ENCODE peak calls at places on chromosomes 7 and 10, in seven cellular contexts. V is coronary artery, K is A549, Y is astrocyte, L is fibroblast of lung, X is PC-3, S is MM.1S. Z is an unnamed sample.

GRCh38 chr7:141074997-141075396 is 1.1 kb downstream of the TMEM178B start:
- DNase-seq in V (no peak), K (no peak), Y (no peak), L (no peak), X (no peak), S (peak; percentile 10), Z (no peak)

GRCh38 chr10:124560377-124560776 is 98.8 kb downstream of the LHPP start:
- DNase-seq in V (peak; percentile 92), K (no peak), Y (peak; percentile 41), L (peak; percentile 86), X (no peak), S (no peak), Z (no peak)

GRCh38 chr10:99743841-99744240 is 11.8 kb downstream of the CUTC start:
- DNase-seq in V (no peak), K (no peak), Y (no peak), L (no peak), X (peak; percentile 9), S (no peak), Z (no peak)

GRCh38 chr10:120121768-120122167 is 229.2 kb downstream of the SEC23IP start:
- DNase-seq in V (no peak), K (no peak), Y (no peak), L (no peak), X (no peak), S (no peak), Z (no peak)

GRCh38 chr7:64626557-64626956 is 39.4 kb upstream of the ZNF107 start:
- DNase-seq in V (no peak), K (no peak), Y (no peak), L (no peak), X (no peak), S (no peak), Z (no peak)

GRCh38 chr7:90710466-90710850 is 114.3 kb downstream of the CDK14 start:
- DNase-seq in V (no peak), K (no peak), Y (no peak), L (no peak), X (no peak), S (peak; percentile 39), Z (peak; percentile 34)

GRCh38 chr7:37062460-37062859 is 338.2 kb upstream of the AOAH start:
- DNase-seq in V (no peak), K (no peak), Y (no peak), L (no peak), X (no peak), S (no peak), Z (no peak)

GRCh38 chr10:51679841-51680240 is 19.6 kb downstream of the CSTF2T start:
- DNase-seq in V (no peak), K (no peak), Y (no peak), L (no peak), X (no peak), S (no peak), Z (no peak)

GRCh38 chr10:103441206-103441605 is 11.0 kb downstream of the CALHM2 start:
- DNase-seq in V (no peak), K (no peak), Y (no peak), L (no peak), X (no peak), S (no peak), Z (no peak)

GRCh38 chr10:3570855-3571266 is 214.1 kb downstream of the KLF6 start:
- DNase-seq in V (no peak), K (no peak), Y (peak; percentile 3), L (peak; percentile 11), X (no peak), S (no peak), Z (no peak)

GRCh38 chr10:121078036-121078435 is 226.9 kb downstream of the WDR11 start:
- DNase-seq in V (no peak), K (no peak), Y (no peak), L (no peak), X (peak; percentile 10), S (no peak), Z (no peak)

GRCh38 chr7:41449694-41450093 is 253.2 kb downstream of the INHBA start:
- DNase-seq in V (no peak), K (no peak), Y (no peak), L (no peak), X (no peak), S (no peak), Z (no peak)

GRCh38 chr10:114684085-114684821 is 26.2 kb upstream of the ABLIM1 start:
- DNase-seq in V (peak; percentile 79), K (peak; percentile 47), Y (peak; percentile 70), L (peak; percentile 46), X (peak; percentile 43), S (no peak), Z (no peak)

GRCh38 chr10:13448216-13448615 is 80.6 kb downstream of the BEND7 start:
- DNase-seq in V (no peak), K (no peak), Y (peak; percentile 92), L (no peak), X (no peak), S (no peak), Z (no peak)

GRCh38 chr7:114426824-114427223 is 12.2 kb downstream of the FOXP2 start:
- DNase-seq in V (no peak), K (peak; percentile 41), Y (no peak), L (peak; percentile 58), X (peak; percentile 37), S (peak; percentile 21), Z (no peak)

GRCh38 chr10:22849077-22849810 is 78.6 kb upstream of the ARMC3 start:
- DNase-seq in V (peak; percentile 93), K (no peak), Y (peak; percentile 38), L (peak; percentile 63), X (no peak), S (no peak), Z (no peak)

GRCh38 chr7:78198756-78199155 is 400.2 kb downstream of the PHTF2 start:
- DNase-seq in V (no peak), K (no peak), Y (peak; percentile 21), L (no peak), X (no peak), S (no peak), Z (no peak)

GRCh38 chr10:117071293-117072050 is 66.5 kb upstream of the SHTN1 start:
- DNase-seq in V (no peak), K (no peak), Y (peak; percentile 15), L (no peak), X (no peak), S (no peak), Z (no peak)

GRCh38 chr10:31926765-31927596 is 1.6 kb downstream of the ARHGAP12 start:
- DNase-seq in V (no peak), K (peak; percentile 38), Y (no peak), L (no peak), X (peak; percentile 26), S (no peak), Z (no peak)

GRCh38 chr7:2802082-2802481 is 42.0 kb downstream of the GNA12 start:
- DNase-seq in V (no peak), K (no peak), Y (peak; percentile 61), L (peak; percentile 73), X (peak; percentile 59), S (no peak), Z (no peak)

GRCh38 chr7:4025211-4025610 is 656.9 kb upstream of the FOXK1 start:
- DNase-seq in V (peak; percentile 53), K (no peak), Y (no peak), L (no peak), X (no peak), S (no peak), Z (no peak)

GRCh38 chr7:4028221-4028620 is 653.9 kb upstream of the FOXK1 start:
- DNase-seq in V (peak; percentile 5), K (no peak), Y (no peak), L (no peak), X (no peak), S (no peak), Z (no peak)

GRCh38 chr7:4026941-4027340 is 655.2 kb upstream of the FOXK1 start:
- DNase-seq in V (peak; percentile 57), K (no peak), Y (no peak), L (no peak), X (no peak), S (no peak), Z (no peak)

GRCh38 chr7:4024133-4024532 is 658.0 kb upstream of the FOXK1 start:
- DNase-seq in V (no peak), K (no peak), Y (no peak), L (no peak), X (no peak), S (no peak), Z (no peak)

GRCh38 chr7:4025694-4026615 is 656.1 kb upstream of the FOXK1 start:
- DNase-seq in V (peak; percentile 55), K (no peak), Y (no peak), L (no peak), X (no peak), S (no peak), Z (no peak)
- H3K27ac ChIP-seq in V (peak overlapping the region; percentile 60), K (no peak overlapping the region), Y (no peak overlapping the region), L (no peak overlapping the region), X (no peak overlapping the region), S (no peak overlapping the region), Z (no peak overlapping the region)

GRCh38 chr7:47990592-47990991 is 11.2 kb upstream of the HUS1 start:
- DNase-seq in V (no peak), K (no peak), Y (no peak), L (no peak), X (no peak), S (no peak), Z (no peak)

GRCh38 chr7:47988496-47989386 is 9.3 kb upstream of the HUS1 start:
- DNase-seq in V (no peak), K (peak; percentile 21), Y (no peak), L (no peak), X (peak; percentile 14), S (peak; percentile 23), Z (peak; percentile 27)

GRCh38 chr7:47992446-47992845 is 13.0 kb upstream of the HUS1 start:
- DNase-seq in V (no peak), K (no peak), Y (no peak), L (no peak), X (no peak), S (no peak), Z (no peak)

GRCh38 chr7:47991270-47991669 is 11.9 kb upstream of the HUS1 start:
- DNase-seq in V (no peak), K (no peak), Y (no peak), L (no peak), X (no peak), S (no peak), Z (peak; percentile 35)

DNA sequence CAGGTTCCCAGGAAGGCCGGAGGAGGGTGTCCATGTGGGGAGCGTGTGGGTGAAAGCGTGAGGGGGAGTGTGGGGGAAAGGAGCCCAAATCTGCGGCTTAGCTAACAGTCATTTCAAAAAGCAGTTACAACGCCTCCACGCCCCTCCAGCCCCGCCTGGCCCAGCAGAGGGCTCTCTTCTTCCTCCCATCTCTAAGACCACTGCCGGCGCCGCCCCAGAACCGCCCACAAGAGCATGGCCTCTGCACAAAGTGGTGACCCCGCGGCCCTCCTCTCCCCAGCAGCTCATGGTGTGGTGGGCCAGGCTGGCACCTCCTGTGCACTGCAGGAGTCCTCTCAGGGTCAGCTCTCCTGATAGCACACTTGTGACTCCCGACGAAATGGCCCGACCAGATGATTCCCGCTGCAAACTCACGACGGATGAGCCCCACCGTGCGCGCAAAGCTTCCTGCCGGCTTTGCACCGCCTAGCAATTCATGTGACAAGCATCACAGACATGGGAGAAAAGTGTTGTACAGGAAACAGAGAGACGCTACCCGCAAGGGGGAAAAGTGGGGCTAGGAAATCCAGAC is 12.4 kb upstream of the HUS1 start:
- DNase-seq in V (peak; percentile 79), K (peak; percentile 74), Y (peak; percentile 52), L (peak; percentile 74), X (peak; percentile 32), S (peak; percentile 89), Z (peak; percentile 90)
- TF ChIP-seq CTCF in V (peak; percentile 38), K (peak; percentile 55), Y (peak; percentile 47), L (peak; percentile 77), X (peak; percentile 49), S (peak; percentile 62), Z (peak; percentile 78)

GRCh38 chr10:102225646-102226541 is at the start of gene ELOVL3:
- DNase-seq in V (peak; percentile 91), K (peak; percentile 94), Y (peak; percentile 88), L (peak; percentile 92), X (peak; percentile 79), S (peak; percentile 96), Z (peak; percentile 75)
- H3K27ac ChIP-seq in V (peak within 1 kb of the TSS; percentile 34), K (peak within 1 kb of the TSS; percentile 55), Y (no peak within 1 kb of the TSS), L (no peak within 1 kb of the TSS), X (no peak within 1 kb of the TSS), S (no peak within 1 kb of the TSS), Z (no peak within 1 kb of the TSS)

GRCh38 chr10:8566737-8567136 is 512.2 kb downstream of the GATA3 start:
- DNase-seq in V (no peak), K (no peak), Y (no peak), L (no peak), X (no peak), S (no peak), Z (no peak)
- TF ChIP-seq CTCF in V (no peak), K (no peak), Y (no peak), L (no peak), X (no peak), S (no peak), Z (no peak)